ENCODE peak calls at places on chromosomes 3 and 15, in seven cellular contexts. Y is body of pancreas, C is A549, T is tibial nerve, S is Peyer's patch, F is GM12891, Q is testis. V is an unnamed sample.

GRCh38 chr3:65902304-65902793 is 136.4 kb downstream of the MAGI1 start:
- DNase-seq in S (peak; percentile 50), Q (no peak), F (no peak), T (no peak), C (no peak), Y (peak; percentile 13), V (peak; percentile 53)

GRCh38 chr3:65779393-65779792 is 259.3 kb downstream of the MAGI1 start:
- DNase-seq in Y (no peak), F (no peak), Q (no peak), T (no peak), C (no peak), S (no peak), V (no peak)

GRCh38 chr3:113103588-113103987 is 107.8 kb upstream of the BOC start:
- DNase-seq in S (no peak), F (no peak), Q (no peak), T (no peak), Y (no peak), C (no peak), V (no peak)

GRCh38 chr15:69154684-69155083 is 5.8 kb upstream of the GLCE start:
- DNase-seq in F (no peak), S (no peak), Q (no peak), T (no peak), Y (no peak), C (no peak), V (no peak)

GRCh38 chr3:43926073-43926472 is 235.3 kb downstream of the ABHD5 start:
- DNase-seq in Y (no peak), C (no peak), F (no peak), S (no peak), T (no peak), Q (no peak), V (no peak)

GRCh38 chr3:36796896-36797295 is 32.5 kb upstream of the DCLK3 start:
- DNase-seq in Y (no peak), C (peak; percentile 12), F (no peak), T (no peak), Q (no peak), S (no peak), V (no peak)

GRCh38 chr15:45634442-45635190 is at the start of gene SQOR:
- DNase-seq in F (peak; percentile 50), Y (peak; percentile 96), S (peak; percentile 95), Q (peak; percentile 82), C (peak; percentile 86), T (peak; percentile 68), V (peak; percentile 93)

GRCh38 chr3:42829083-42829627 is 19.9 kb downstream of the ACKR2 start:
- DNase-seq in S (peak; percentile 58), Q (no peak), F (no peak), T (no peak), Y (no peak), C (peak; percentile 29), V (peak; percentile 74)

GRCh38 chr15:76991741-76992645 is 2.9 kb upstream of the PSTPIP1 start:
- DNase-seq in S (no peak), F (no peak), Y (peak; percentile 9), C (no peak), T (no peak), Q (no peak), V (peak; percentile 15)

GRCh38 chr3:188241072-188241471 is 87.1 kb downstream of the LPP start:
- DNase-seq in C (peak; percentile 55), Q (peak; percentile 69), F (no peak), T (no peak), Y (no peak), S (no peak), V (no peak)

GRCh38 chr3:28326458-28326926 is 22.0 kb upstream of the ZCWPW2 start:
- DNase-seq in Q (no peak), C (no peak), Y (no peak), S (no peak), T (no peak), F (no peak), V (peak; percentile 7)

GRCh38 chr3:73098026-73098425 is 36.6 kb downstream of the EBLN2 start:
- DNase-seq in Y (no peak), Q (no peak), T (no peak), C (no peak), F (no peak), S (no peak), V (no peak)

GRCh38 chr3:42229942-42230688 is 35.9 kb downstream of the CCK start:
- DNase-seq in F (no peak), T (no peak), Y (no peak), S (no peak), Q (no peak), C (peak; percentile 52), V (no peak)

GRCh38 chr3:136209921-136210320 is 13.8 kb upstream of the MSL2 start:
- DNase-seq in F (no peak), T (no peak), Y (no peak), C (no peak), Q (no peak), S (no peak), V (no peak)

GRCh38 chr15:76947454-76947853 is 15.9 kb downstream of the RCN2 start:
- DNase-seq in T (no peak), S (no peak), F (no peak), C (no peak), Q (no peak), Y (no peak), V (no peak)

GRCh38 chr3:59790241-59790640 is 740.4 kb upstream of the CFAP20DC start:
- DNase-seq in Q (no peak), T (no peak), C (no peak), Y (no peak), F (no peak), S (no peak), V (no peak)

GRCh38 chr3:46847744-46848143 is 15.5 kb downstream of the MYL3 start:
- DNase-seq in S (no peak), Q (no peak), T (no peak), F (no peak), Y (no peak), C (no peak), V (no peak)

GRCh38 chr3:66402596-66403267 is 98.1 kb downstream of the LRIG1 start:
- DNase-seq in C (no peak), T (no peak), Y (no peak), F (no peak), Q (peak; percentile 63), S (peak; percentile 39), V (no peak)

DNA sequence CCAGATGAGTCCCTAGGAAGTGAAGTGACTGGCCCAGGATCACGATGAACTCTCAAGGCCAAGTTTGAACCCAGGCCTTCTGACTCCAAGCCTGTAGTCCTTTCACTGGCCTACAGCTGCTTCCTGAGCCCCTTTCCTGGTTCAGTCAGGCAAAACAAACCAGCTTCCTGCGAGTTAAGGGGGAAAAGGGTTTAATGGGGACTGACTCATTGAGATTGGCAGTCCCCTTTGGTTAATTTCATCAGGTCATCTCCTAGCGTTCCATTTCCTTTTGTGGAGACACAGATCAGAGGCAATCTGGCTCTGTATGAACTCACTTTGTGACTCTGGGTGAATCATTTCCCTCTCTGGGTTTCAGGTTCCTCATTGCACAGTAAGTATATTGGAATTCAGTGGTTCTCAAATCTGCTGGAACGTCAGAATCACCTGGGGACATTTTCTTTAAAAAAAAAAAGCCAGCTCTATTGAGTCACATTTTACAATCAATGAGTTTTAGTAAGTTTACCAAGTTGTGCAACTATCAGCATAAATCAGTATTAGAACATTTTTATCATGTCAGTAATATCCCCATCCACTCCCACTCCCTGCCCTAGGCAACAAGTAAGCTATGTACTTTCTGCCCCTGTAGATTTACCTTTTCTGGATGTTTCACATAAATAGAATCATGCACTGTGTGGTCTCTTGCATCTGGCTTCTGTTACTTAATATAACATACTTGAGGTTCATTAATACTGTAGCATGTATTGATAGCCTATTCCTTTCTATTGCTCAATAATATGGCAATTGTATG is 180.2 kb downstream of the THSD4 start:
- DNase-seq in Y (no peak), F (no peak), Q (no peak), T (no peak), S (no peak), C (peak; percentile 99), V (no peak)
- TF ChIP-seq POLR2A in Y (no peak), F (no peak), Q (no peak), T (no peak), S (no peak), C (no peak), V (no peak)

GRCh38 chr3:185912929-185913901 is 24.6 kb downstream of the TRA2B start:
- DNase-seq in Q (no peak), S (no peak), F (no peak), C (no peak), Y (no peak), T (no peak), V (no peak)

GRCh38 chr3:185914911-185915629 is 22.7 kb downstream of the TRA2B start:
- DNase-seq in S (no peak), Y (no peak), T (no peak), C (no peak), F (no peak), Q (no peak), V (no peak)

GRCh38 chr3:185912512-185912911 is 25.3 kb downstream of the TRA2B start:
- DNase-seq in F (no peak), Y (no peak), S (no peak), Q (no peak), T (no peak), C (no peak), V (no peak)

GRCh38 chr3:185915642-185916041 is 22.2 kb downstream of the TRA2B start:
- DNase-seq in F (no peak), S (no peak), T (no peak), Q (no peak), C (no peak), Y (no peak), V (no peak)

GRCh38 chr3:185916042-185916833 is 21.6 kb downstream of the TRA2B start:
- DNase-seq in S (no peak), Y (no peak), T (no peak), Q (no peak), C (no peak), F (no peak), V (no peak)
- TF ChIP-seq POLR2A in S (no peak), Y (no peak), T (no peak), Q (no peak), C (no peak), F (peak; percentile 63), V (no peak)

DNA sequence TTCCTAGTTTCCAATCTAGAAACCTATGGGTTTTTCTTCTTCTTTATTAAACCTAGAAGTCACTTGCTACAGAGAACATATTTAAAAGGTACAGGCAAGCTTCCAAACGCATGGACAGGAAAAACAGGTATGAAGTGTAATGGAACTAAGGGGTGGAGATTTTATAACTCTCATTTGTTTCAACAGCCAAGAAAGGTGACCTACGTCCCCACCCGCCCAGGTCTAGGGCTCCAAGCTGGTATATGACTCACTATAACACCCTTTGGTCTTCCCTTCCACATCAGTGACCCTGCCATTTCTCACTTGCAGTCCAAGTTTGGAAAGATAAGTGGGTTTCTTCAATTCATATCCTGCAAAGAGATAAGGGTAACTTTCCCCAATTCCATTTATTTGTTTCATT is 6.0 kb upstream of the LIPH start:
- DNase-seq in S (peak; percentile 79), C (no peak), Y (peak; percentile 93), F (no peak), T (no peak), Q (peak; percentile 10), V (peak; percentile 85)
- TF ChIP-seq POLR2A in S (no peak), C (no peak), Y (no peak), F (no peak), T (no peak), Q (no peak), V (no peak)

DNA sequence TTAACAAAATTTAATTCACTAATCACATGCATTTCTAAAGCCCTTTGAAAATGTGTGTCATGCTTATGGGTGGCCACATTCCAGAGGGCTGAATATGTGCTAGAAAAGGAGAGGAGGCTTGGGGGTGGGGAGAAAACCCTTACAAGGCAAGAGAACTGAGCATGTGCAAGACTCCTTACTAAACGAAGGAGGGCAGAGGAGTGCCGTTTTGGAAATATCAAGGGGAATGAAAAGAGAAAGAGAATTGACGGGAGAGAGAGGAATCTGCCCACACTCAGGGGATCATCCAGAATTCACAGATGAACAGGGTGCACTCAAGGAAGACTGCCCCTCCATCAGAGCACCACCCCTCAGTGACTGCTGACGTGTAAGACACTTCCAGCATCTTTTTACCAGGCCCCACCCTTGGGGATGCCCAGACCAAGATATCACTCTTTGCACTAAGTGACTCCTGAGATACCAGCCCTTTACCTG is 37.9 kb upstream of the TSC22D2 start:
- DNase-seq in F (no peak), Y (peak; percentile 22), T (no peak), C (peak; percentile 95), Q (peak; percentile 60), S (no peak), V (peak; percentile 39)
- TF ChIP-seq POLR2A in F (no peak), Y (no peak), T (no peak), C (no peak), Q (no peak), S (no peak), V (no peak)

V was measured in transverse colon.